ENCODE peak calls at places on chromosomes 2 and 18, in seven cellular contexts. J, N, P, V, X, S and M are unnamed samples.

GRCh38 chr2:239223330-239224248 is 177.2 kb downstream of the HDAC4 start:
- DNase-seq in J (no peak), N (peak), P (peak), V (peak), X (peak), S (peak), M (no peak)

GRCh38 chr2:28135324-28135723 is 244.8 kb downstream of the BABAM2 start:
- DNase-seq in J (no peak), N (no peak), P (no peak), V (no peak), X (no peak), S (no peak), M (no peak)

GRCh38 chr2:54073796-54074195 is 41.6 kb upstream of the ACYP2 start:
- DNase-seq in J (peak), N (no peak), P (no peak), V (no peak), X (peak), S (peak), M (no peak)

GRCh38 chr2:133054297-133054696 is 384.3 kb upstream of the LYPD1 start:
- DNase-seq in J (no peak), N (no peak), P (no peak), V (no peak), X (no peak), S (peak), M (no peak)

GRCh38 chr2:33512112-33512511 is 35.7 kb downstream of the RASGRP3 start:
- DNase-seq in J (no peak), N (no peak), P (no peak), V (no peak), X (no peak), S (no peak), M (no peak)

GRCh38 chr18:8980496-8981402 is 121.8 kb upstream of the NDUFV2 start:
- DNase-seq in J (no peak), N (no peak), P (no peak), V (no peak), X (no peak), S (no peak), M (no peak)

GRCh38 chr2:189142893-189143759 is 36.4 kb downstream of the COL5A2 start:
- DNase-seq in J (peak), N (no peak), P (no peak), V (no peak), X (peak), S (no peak), M (no peak)

GRCh38 chr2:202818321-202818720 is 53.2 kb downstream of the ICA1L start:
- DNase-seq in J (no peak), N (no peak), P (no peak), V (no peak), X (no peak), S (no peak), M (no peak)

GRCh38 chr18:21345851-21346250 is 103.8 kb downstream of the GREB1L start:
- DNase-seq in J (no peak), N (no peak), P (no peak), V (no peak), X (no peak), S (peak), M (no peak)

GRCh38 chr2:120429586-120430500 is 83.9 kb downstream of the INHBB start:
- DNase-seq in J (no peak), N (no peak), P (no peak), V (no peak), X (no peak), S (no peak), M (no peak)

GRCh38 chr18:24270937-24271380 is 126.7 kb downstream of the OSBPL1A start:
- DNase-seq in J (no peak), N (peak), P (no peak), V (no peak), X (peak), S (peak), M (no peak)

GRCh38 chr18:12391487-12392136 is 14.6 kb upstream of the AFG3L2 start:
- DNase-seq in J (peak), N (peak), P (peak), V (peak), X (peak), S (peak), M (peak)

DNA sequence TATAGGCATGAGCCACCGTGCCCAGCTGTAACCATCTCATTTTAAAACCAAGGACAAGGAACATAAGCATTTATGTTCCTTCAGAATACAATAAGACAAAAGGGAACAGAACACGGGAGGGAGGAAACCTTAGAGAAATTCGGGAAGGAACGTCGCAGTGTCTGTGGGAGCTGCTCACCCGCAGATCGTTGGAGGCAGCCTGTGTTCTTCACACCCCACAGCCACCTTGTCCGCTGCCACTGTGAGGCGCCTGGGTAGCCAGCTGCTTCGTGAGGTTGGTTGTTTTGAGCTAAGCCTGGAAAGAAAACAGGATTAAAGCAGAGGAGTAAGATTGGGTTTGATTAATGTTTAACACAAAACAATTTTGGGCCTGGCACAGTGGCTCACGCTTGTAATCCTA is 250.0 kb downstream of the FHOD3 start:
- DNase-seq in J (no peak), N (no peak), P (no peak), V (no peak), X (no peak), S (no peak), M (no peak)
- TF ChIP-seq CTCF in J (no peak), N (no peak), P (no peak), V (no peak), X (no peak), S (no peak), M (no peak)

GRCh38 chr2:46305177-46305576 is 8.0 kb downstream of the EPAS1 start:
- DNase-seq in J (no peak), N (no peak), P (no peak), V (no peak), X (no peak), S (no peak), M (no peak)

GRCh38 chr2:46303233-46303632 is 6.0 kb downstream of the EPAS1 start:
- DNase-seq in J (no peak), N (no peak), P (no peak), V (no peak), X (no peak), S (no peak), M (no peak)

GRCh38 chr2:46302005-46302696 is 4.9 kb downstream of the EPAS1 start:
- DNase-seq in J (no peak), N (no peak), P (no peak), V (no peak), X (no peak), S (no peak), M (no peak)

GRCh38 chr2:46304635-46305034 is 7.4 kb downstream of the EPAS1 start:
- DNase-seq in J (no peak), N (no peak), P (no peak), V (no peak), X (no peak), S (no peak), M (no peak)

GRCh38 chr2:46303822-46304221 is 6.6 kb downstream of the EPAS1 start:
- DNase-seq in J (no peak), N (no peak), P (no peak), V (no peak), X (no peak), S (peak), M (no peak)
- TF ChIP-seq CTCF in J (no peak), N (no peak), P (no peak), V (no peak), X (no peak), S (no peak), M (no peak)

GRCh38 chr2:145484443-145485086 is 964.6 kb upstream of the ZEB2 start:
- DNase-seq in J (peak), N (peak), P (no peak), V (no peak), X (peak), S (peak), M (no peak)
- TF ChIP-seq CTCF in J (peak), N (peak), P (peak), V (no peak), X (peak), S (no peak), M (no peak)

DNA sequence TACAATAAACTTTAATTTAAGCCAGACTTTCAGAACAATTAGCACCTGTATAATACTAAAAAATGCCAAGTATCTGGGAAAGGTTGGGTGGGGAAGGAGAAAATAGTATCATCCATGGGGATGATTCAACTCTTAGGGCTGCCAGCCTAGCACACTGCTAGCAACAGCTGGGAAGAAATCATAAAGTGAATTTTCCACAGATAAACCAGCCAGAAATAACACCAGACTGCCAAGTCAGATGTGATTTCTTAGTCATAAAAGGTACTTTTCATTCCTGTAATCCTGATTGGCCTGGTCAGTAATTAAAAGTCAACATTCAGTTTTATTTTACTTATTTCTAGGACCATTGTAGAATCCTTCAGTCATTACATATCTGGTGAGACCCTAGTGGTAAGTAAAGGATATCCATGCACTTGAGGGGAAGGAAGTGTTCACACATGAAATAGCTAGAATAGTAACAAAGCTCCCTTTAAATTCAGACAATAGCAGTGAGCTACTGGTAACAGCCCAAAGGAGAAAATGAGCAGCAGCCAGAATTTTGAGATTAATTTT is 59.4 kb downstream of the LIMS1 start:
- DNase-seq in J (no peak), N (no peak), P (no peak), V (no peak), X (peak), S (peak), M (no peak)
- TF ChIP-seq CTCF in J (no peak), N (peak), P (no peak), V (peak), X (no peak), S (peak), M (peak)

GRCh38 chr2:225414902-225415301 is 15.4 kb downstream of the NYAP2 start:
- DNase-seq in J (no peak), N (no peak), P (no peak), V (no peak), X (no peak), S (no peak), M (no peak)

GRCh38 chr2:225416616-225417367 is 17.3 kb downstream of the NYAP2 start:
- DNase-seq in J (no peak), N (no peak), P (no peak), V (no peak), X (no peak), S (no peak), M (no peak)

GRCh38 chr2:225415809-225416208 is 16.3 kb downstream of the NYAP2 start:
- DNase-seq in J (no peak), N (no peak), P (no peak), V (no peak), X (no peak), S (no peak), M (no peak)

DNA sequence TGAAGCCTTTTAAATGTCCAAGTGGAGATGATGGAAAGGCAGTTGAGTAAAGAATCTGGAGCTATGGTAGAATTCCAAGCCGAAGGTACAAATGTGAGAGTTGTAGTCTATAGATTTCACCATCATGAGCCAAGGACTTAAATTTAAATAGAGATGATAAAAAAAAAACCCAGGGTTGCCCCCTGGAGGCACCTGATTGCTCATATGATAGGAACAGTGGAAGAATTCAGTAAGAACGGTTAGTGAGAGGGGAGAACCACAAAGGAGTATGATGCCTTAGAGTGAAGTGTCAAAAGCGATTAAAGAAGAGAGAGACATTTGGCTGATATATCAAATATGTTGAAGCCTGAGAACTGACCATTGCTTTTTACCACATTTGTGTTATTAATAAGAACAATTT is 11.9 kb downstream of the NYAP2 start:
- DNase-seq in J (no peak), N (no peak), P (no peak), V (no peak), X (no peak), S (no peak), M (no peak)
- TF ChIP-seq CTCF in J (no peak), N (no peak), P (no peak), V (no peak), X (no peak), S (no peak), M (no peak)

DNA sequence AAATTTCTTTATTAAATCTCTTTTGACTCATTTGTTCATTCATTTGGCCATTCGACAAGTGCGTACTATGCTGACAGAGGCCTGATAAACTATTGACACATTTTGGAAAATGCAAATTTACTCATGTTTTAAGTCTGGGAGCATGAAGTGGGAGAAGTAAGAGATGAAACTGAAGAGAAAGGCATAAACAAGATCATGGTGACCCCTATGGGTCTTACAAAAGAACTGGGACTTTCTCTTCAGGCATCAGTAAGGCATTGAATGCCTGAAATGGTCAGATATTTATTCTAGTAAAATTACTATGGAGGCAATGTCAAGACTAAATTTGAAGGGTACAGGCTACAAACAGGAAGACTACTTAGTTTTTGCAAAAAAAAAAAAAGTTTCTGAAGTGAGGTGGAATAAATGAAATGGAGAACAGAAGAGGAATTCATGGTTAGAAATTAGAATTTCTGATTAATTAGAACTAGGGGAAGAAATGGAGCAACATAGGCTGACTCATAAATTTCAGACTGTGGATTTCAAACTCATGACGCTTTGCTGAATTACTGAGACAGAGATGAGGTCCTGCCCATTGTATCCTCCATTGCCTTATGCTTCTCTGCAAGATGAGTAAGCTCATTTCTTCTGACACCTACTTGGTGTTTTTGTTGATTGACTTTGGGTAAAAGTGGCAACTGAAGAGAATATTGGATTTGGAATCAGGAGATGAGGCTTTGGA is 32.7 kb downstream of the VSNL1 start:
- DNase-seq in J (no peak), N (no peak), P (no peak), V (no peak), X (peak), S (peak), M (no peak)
- TF ChIP-seq CTCF in J (no peak), N (no peak), P (peak), V (no peak), X (no peak), S (peak), M (peak)

DNA sequence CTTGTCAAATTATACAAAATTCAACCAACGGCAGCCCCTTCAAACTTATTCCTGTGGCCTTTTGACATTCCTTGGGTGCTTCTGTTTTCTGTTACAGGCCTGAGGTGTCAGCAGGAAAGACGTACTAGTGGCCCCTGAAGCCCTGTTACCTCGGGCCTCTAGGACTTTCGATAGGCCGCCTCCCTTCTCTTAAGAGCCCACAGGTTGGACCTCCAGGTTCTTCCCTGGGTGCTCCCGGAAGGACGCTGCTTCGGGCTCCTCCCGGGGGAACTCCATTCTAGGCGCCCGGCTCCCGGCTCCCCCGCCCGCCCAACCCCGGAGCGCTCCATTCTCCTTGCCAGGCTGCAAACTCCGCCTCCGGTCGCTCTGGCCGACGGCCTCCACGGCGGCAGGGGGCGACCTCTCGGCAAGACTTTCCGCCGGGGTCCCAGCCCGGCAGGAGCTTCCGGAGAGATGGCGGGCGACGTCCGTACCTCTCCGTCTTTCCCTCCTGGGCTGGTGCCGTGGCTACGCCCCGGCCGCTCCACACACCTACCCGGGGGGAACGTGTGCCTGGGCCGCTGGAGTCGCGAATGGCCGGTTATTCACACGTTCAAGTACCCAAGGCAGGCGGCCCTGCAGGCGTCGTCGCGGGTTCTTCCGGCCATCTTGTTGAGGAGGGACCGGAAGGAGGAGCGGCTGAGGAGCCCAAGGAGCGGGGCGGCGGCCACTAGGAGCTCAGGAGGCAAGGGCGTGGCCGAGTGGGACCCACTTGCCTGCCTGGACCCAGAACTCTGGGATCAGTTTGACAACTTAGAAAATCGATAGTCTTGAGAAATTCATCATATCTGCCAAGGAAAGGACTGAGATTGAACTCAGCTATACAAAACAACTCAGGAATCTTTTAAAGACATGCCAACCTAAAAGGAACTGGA is 27.5 kb downstream of the BOLA3 start:
- DNase-seq in J (peak), N (peak), P (peak), V (peak), X (peak), S (peak), M (no peak)
- TF ChIP-seq CTCF in J (peak), N (peak), P (no peak), V (peak), X (peak), S (no peak), M (peak)

GRCh38 chr18:36379426-36379984 is 82.0 kb downstream of the FHOD3 start:
- DNase-seq in J (no peak), N (no peak), P (no peak), V (no peak), X (no peak), S (no peak), M (no peak)

GRCh38 chr18:36381075-36381474 is 83.6 kb downstream of the FHOD3 start:
- DNase-seq in J (no peak), N (peak), P (no peak), V (no peak), X (no peak), S (peak), M (no peak)

GRCh38 chr18:36380173-36380827 is 82.8 kb downstream of the FHOD3 start:
- DNase-seq in J (no peak), N (no peak), P (no peak), V (no peak), X (no peak), S (no peak), M (no peak)

GRCh38 chr18:36382151-36382550 is 84.6 kb downstream of the FHOD3 start:
- DNase-seq in J (no peak), N (no peak), P (no peak), V (no peak), X (no peak), S (no peak), M (no peak)

GRCh38 chr18:36382854-36383253 is 85.3 kb downstream of the FHOD3 start:
- DNase-seq in J (no peak), N (no peak), P (no peak), V (no peak), X (no peak), S (no peak), M (no peak)
- TF ChIP-seq CTCF in J (no peak), N (no peak), P (no peak), V (no peak), X (no peak), S (no peak), M (no peak)

DNA sequence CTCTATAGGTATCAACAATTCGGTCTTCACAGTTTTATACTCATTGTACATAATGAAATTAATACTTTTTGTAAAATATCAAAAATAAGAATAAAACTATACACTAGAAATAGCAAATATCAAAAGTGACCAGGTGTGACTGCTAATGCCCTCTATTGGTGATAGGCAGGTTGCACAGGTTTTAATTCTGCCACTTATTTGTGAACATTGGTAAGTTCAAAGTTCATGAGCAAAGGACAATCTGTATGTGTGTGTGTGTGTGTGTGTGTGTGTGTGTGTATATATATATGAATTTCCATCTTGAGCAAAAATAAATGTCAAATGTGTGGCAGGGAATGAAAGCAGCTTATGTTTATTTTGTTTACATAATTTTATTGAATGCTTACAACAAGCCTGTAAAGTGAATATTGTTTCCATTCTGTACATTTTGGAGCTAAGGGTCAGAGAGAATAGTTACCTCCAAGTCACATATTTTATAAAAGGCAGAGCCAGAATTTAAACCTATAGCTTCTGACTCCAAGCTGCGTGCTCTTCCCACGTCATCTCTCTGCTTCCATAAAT is 537.4 kb downstream of the CPS1 start:
- DNase-seq in J (no peak), N (no peak), P (no peak), V (no peak), X (peak), S (no peak), M (no peak)
- TF ChIP-seq CTCF in J (peak), N (no peak), P (no peak), V (no peak), X (peak), S (peak), M (peak)